ENCODE peak calls at places on chromosomes 2 and 18, in ten cellular contexts. E, M, K, D, V, Y, W, S, O and I are unnamed samples.

GRCh38 chr18:47917923-47918610 is 12.4 kb downstream of the SMAD2 start:
- DNase-seq in V (no peak), D (no peak), S (no peak), Y (no peak), O (no peak), W (no peak), E (no peak), K (no peak), M (no peak), I (no peak)

GRCh38 chr2:68837861-68838341 is 33.3 kb downstream of the BMP10 start:
- DNase-seq in S (no peak), M (no peak), W (no peak), K (no peak), O (no peak), E (peak; percentile 21), Y (no peak), D (no peak), V (no peak), I (peak; percentile 27)

GRCh38 chr2:70083344-70084156 is 3.7 kb upstream of the PCBP1 start:
- DNase-seq in V (no peak), K (no peak), Y (no peak), M (no peak), E (peak; percentile 75), W (no peak), S (peak; percentile 97), O (peak; percentile 71), D (no peak), I (no peak)

GRCh38 chr2:236578980-236579745 is 9.5 kb downstream of the ACKR3 start:
- DNase-seq in S (no peak), D (no peak), K (no peak), M (peak; percentile 80), Y (no peak), O (peak; percentile 39), W (peak; percentile 23), E (no peak), V (no peak), I (no peak)

GRCh38 chr2:24984912-24985311 is 13.2 kb upstream of the DNAJC27 start:
- DNase-seq in Y (no peak), S (no peak), K (peak; percentile 26), E (peak; percentile 14), M (peak; percentile 15), V (peak; percentile 31), O (peak; percentile 71), W (peak; percentile 75), D (no peak), I (no peak)

GRCh38 chr2:223102040-223102899 is 50.3 kb downstream of the KCNE4 start:
- DNase-seq in O (no peak), K (no peak), M (no peak), W (no peak), S (no peak), Y (no peak), V (no peak), E (no peak), D (no peak), I (no peak)

GRCh38 chr2:128313076-128313836 is 5.4 kb downstream of the HS6ST1 start:
- DNase-seq in D (no peak), V (peak; percentile 40), O (peak; percentile 44), S (no peak), Y (peak; percentile 26), E (peak; percentile 74), W (no peak), M (peak; percentile 26), K (no peak), I (peak; percentile 2)

GRCh38 chr2:145702305-145702704 is 1182.4 kb upstream of the ZEB2 start:
- DNase-seq in M (no peak), Y (no peak), E (no peak), D (no peak), W (no peak), K (no peak), V (no peak), S (no peak), O (no peak), I (no peak)

GRCh38 chr2:53629527-53629926 is 138.1 kb upstream of the CHAC2 start:
- DNase-seq in W (no peak), O (no peak), V (no peak), Y (no peak), D (no peak), E (no peak), S (no peak), M (no peak), K (no peak), I (no peak)

GRCh38 chr2:71457959-71458322 is 4.6 kb downstream of the DYSF start:
- DNase-seq in S (peak; percentile 24), W (no peak), D (no peak), K (no peak), V (no peak), Y (no peak), E (no peak), M (no peak), O (no peak), I (no peak)

GRCh38 chr2:103980401-103980800 is 873.5 kb upstream of the POU3F3 start:
- DNase-seq in S (no peak), Y (no peak), E (no peak), V (no peak), O (no peak), W (no peak), M (no peak), K (no peak), D (no peak), I (no peak)

GRCh38 chr2:30675758-30676157 is 131.5 kb downstream of the CAPN13 start:
- DNase-seq in V (no peak), E (peak; percentile 77), Y (no peak), S (no peak), M (no peak), W (no peak), D (no peak), O (no peak), K (no peak), I (peak; percentile 35)

GRCh38 chr2:18077724-18078123 is 199.3 kb downstream of the KCNS3 start:
- DNase-seq in W (no peak), K (no peak), E (peak; percentile 45), V (no peak), Y (no peak), S (no peak), M (no peak), D (no peak), O (no peak), I (peak; percentile 69)

DNA sequence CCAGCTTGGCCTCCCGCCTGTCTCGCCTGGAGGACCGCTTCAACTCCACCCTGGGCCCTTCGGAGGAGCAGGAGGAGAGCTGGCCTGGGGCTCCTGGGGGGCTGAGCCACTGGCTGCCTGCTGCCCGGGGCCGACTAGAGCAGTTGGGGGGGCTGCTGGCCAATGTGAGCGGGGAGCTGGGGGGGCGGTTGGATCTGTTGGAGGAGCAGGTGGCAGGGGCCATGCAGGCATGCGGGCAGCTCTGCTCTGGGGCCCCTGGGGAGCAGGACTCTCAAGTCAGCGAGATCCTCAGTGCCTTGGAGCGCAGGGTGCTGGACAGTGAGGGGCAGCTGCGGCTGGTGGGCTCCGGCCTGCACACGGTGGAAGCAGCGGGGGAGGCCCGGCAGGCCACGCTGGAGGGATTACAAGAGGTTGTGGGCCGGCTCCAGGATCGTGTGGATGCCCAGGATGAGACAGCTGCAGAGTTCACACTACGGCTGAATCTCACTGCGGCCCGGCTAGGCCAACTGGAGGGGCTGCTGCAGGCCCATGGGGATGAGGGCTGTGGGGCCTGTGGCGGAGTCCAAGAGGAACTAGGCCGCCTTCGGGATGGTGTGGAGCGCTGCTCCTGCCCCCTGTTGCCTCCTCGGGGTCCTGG is 3.7 kb upstream of the KHK start:
- DNase-seq in M (no peak), S (no peak), D (no peak), K (no peak), V (no peak), O (no peak), E (no peak), W (no peak), Y (peak; percentile 64), I (peak; percentile 85)
- H3K27ac ChIP-seq in M (no peak overlapping the region), S (no peak overlapping the region), D (no peak overlapping the region), K (no peak overlapping the region), V (no peak overlapping the region), O (no peak overlapping the region), E (no peak overlapping the region), W (no peak overlapping the region), Y (no peak overlapping the region), I (peak overlapping the region; percentile 65)

DNA sequence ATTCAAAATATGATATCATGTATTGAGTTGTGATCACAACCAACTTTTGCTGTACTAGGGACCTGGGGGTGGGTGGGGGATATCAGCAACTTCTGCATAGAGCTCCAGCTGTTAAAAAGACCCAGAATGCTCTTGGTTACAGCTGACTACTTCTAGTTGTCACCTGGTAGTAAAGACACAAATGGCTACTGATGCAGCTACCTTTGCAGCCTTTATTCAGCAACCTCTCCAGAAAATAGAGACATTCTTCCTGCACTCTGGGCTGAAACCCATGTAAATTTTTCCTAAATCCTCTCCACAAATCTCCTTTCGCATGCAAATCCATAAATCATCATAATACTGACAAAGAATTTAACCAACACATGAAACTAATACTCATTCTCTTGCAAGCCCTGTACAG is 238.3 kb downstream of the TCF4 start:
- DNase-seq in W (no peak), S (no peak), V (no peak), K (no peak), E (no peak), Y (no peak), O (no peak), M (no peak), D (no peak), I (no peak)
- H3K4me3 ChIP-seq in W (no peak overlapping the region), S (no peak overlapping the region), V (no peak overlapping the region), K (no peak overlapping the region), E (no peak overlapping the region), Y (no peak overlapping the region), O (no peak overlapping the region), M (no peak overlapping the region), D (no peak overlapping the region), I (no peak overlapping the region)

GRCh38 chr2:181896286-181896685 is 4.8 kb downstream of the ITPRID2 start:
- DNase-seq in Y (no peak), O (no peak), K (no peak), E (no peak), V (no peak), W (no peak), S (peak; percentile 81), M (no peak), D (no peak), I (no peak)

GRCh38 chr2:181894381-181894780 is 2.9 kb downstream of the ITPRID2 start:
- DNase-seq in M (no peak), D (no peak), S (no peak), V (no peak), K (no peak), O (no peak), W (no peak), Y (no peak), E (no peak), I (no peak)

GRCh38 chr2:181891966-181892794 is 650 bp downstream of the ITPRID2 start:
- DNase-seq in M (peak; percentile 70), D (peak; percentile 64), Y (peak; percentile 90), W (peak; percentile 71), S (peak; percentile 68), E (peak; percentile 79), O (peak; percentile 74), V (peak; percentile 77), K (peak; percentile 70), I (peak; percentile 74)

GRCh38 chr2:181892795-181893435 is 1.4 kb downstream of the ITPRID2 start:
- DNase-seq in W (no peak), M (no peak), E (peak; percentile 64), V (no peak), D (no peak), S (peak; percentile 29), K (no peak), Y (no peak), O (no peak), I (no peak)

GRCh38 chr2:181895788-181896187 is 4.3 kb downstream of the ITPRID2 start:
- DNase-seq in E (no peak), M (no peak), S (peak; percentile 29), K (no peak), D (no peak), V (no peak), W (no peak), O (no peak), Y (no peak), I (no peak)
- H3K36me3 ChIP-seq in E (peaks cover 44% of the 10 kb centered on the region), M (peaks cover 8% of the 10 kb centered on the region), S (peaks cover 6% of the 10 kb centered on the region), K (peaks cover 2% of the 10 kb centered on the region), D (no peaks in the 10 kb centered on the region), V (no peaks in the 10 kb centered on the region), W (peaks cover 16% of the 10 kb centered on the region), O (peaks cover 5% of the 10 kb centered on the region), Y (peaks cover 17% of the 10 kb centered on the region), I (peaks cover 62% of the 10 kb centered on the region)

GRCh38 chr2:54641988-54642387 is 81.5 kb upstream of the EML6 start:
- DNase-seq in Y (no peak), M (no peak), E (no peak), V (peak; percentile 70), K (no peak), W (no peak), O (no peak), D (no peak), S (no peak), I (no peak)
- H3K27ac ChIP-seq in Y (peak overlapping the region; percentile 53), M (peak overlapping the region; percentile 59), E (no peak overlapping the region), V (peak overlapping the region; percentile 88), K (no peak overlapping the region), W (peak overlapping the region; percentile 57), O (peak overlapping the region; percentile 13), D (no peak overlapping the region), S (no peak overlapping the region), I (no peak overlapping the region)